ENCODE peak calls at places on chromosomes 3 and 15, in nine cellular contexts. V is IMR-90, O is fibroblast of lung, F is astrocyte, X is H9, U is HCT116, H is A549, T is mesenchymal stem cell, J is OCI-LY7. W is an unnamed sample.

GRCh38 chr3:33947272-33948195 is 149.1 kb downstream of the PDCD6IP start:
- DNase-seq in V (no peak), O (no peak), F (no peak), X (no peak), U (no peak), H (no peak), T (no peak), J (no peak), W (no peak)

GRCh38 chr3:43919067-43919466 is 228.3 kb downstream of the ABHD5 start:
- DNase-seq in V (no peak), O (peak), F (peak), X (no peak), U (no peak), H (no peak), T (peak), J (no peak), W (no peak)

GRCh38 chr3:113140876-113141275 is 70.5 kb upstream of the BOC start:
- DNase-seq in V (peak), O (peak), F (peak), X (no peak), U (no peak), H (no peak), T (no peak), J (no peak), W (no peak)

GRCh38 chr3:73419179-73419803 is 205.4 kb downstream of the PDZRN3 start:
- DNase-seq in V (peak), O (peak), F (peak), X (no peak), U (no peak), H (no peak), T (no peak), J (no peak), W (peak)

GRCh38 chr3:15955968-15956367 is 158.2 kb upstream of the ANKRD28 start:
- DNase-seq in V (peak), O (no peak), F (no peak), X (no peak), U (no peak), H (no peak), T (no peak), J (no peak), W (no peak)

GRCh38 chr15:31222769-31223345 is 103.8 kb upstream of the KLF13 start:
- DNase-seq in V (no peak), O (no peak), F (no peak), X (no peak), U (no peak), H (no peak), T (no peak), J (no peak), W (no peak)

GRCh38 chr3:15768421-15769255 is 29.1 kb downstream of the ANKRD28 start:
- DNase-seq in V (peak), O (peak), F (peak), X (no peak), U (peak), H (peak), T (peak), J (no peak), W (no peak)

GRCh38 chr3:46928297-46928696 is 48.2 kb downstream of the CCDC12 start:
- DNase-seq in V (no peak), O (no peak), F (no peak), X (no peak), U (no peak), H (no peak), T (no peak), J (peak), W (no peak)

GRCh38 chr15:66004618-66005262 is 135.4 kb downstream of the RAB11A start:
- DNase-seq in V (peak), O (peak), F (peak), X (no peak), U (no peak), H (peak), T (peak), J (peak), W (peak)

GRCh38 chr3:178310833-178311380 is 225.3 kb upstream of the KCNMB2 start:
- DNase-seq in V (no peak), O (no peak), F (no peak), X (no peak), U (no peak), H (no peak), T (no peak), J (no peak), W (peak)

GRCh38 chr15:29299331-29299730 is 29.7 kb upstream of the NSMCE3 start:
- DNase-seq in V (no peak), O (no peak), F (no peak), X (no peak), U (no peak), H (no peak), T (no peak), J (no peak), W (no peak)

GRCh38 chr3:24475945-24476344 is 18.7 kb downstream of the THRB start:
- DNase-seq in V (no peak), O (no peak), F (no peak), X (no peak), U (no peak), H (no peak), T (peak), J (no peak), W (no peak)

GRCh38 chr15:43903864-43904290 is 77.1 kb downstream of the WDR76 start:
- DNase-seq in V (peak), O (peak), F (peak), X (peak), U (peak), H (peak), T (peak), J (peak), W (peak)

GRCh38 chr3:187368765-187369450 is 723 bp downstream of the RTP4 start:
- DNase-seq in V (no peak), O (no peak), F (no peak), X (no peak), U (no peak), H (no peak), T (no peak), J (no peak), W (no peak)

GRCh38 chr15:40743466-40743865 is 11.6 kb downstream of the RMDN3 start:
- DNase-seq in V (no peak), O (no peak), F (no peak), X (no peak), U (no peak), H (no peak), T (no peak), J (no peak), W (no peak)
- H3K4me2 ChIP-seq in V (no peak), O (no peak), F (no peak), X (no peak), U (no peak), H (no peak), T (no peak), J (no peak), W (no peak)

GRCh38 chr3:127706785-127707351 is 34.1 kb downstream of the ABTB1 start:
- DNase-seq in V (no peak), O (no peak), F (no peak), X (peak), U (no peak), H (no peak), T (no peak), J (no peak), W (no peak)
- H3K27ac ChIP-seq in V (no peak), O (no peak), F (no peak), X (no peak), U (no peak), H (no peak), T (no peak), J (no peak), W (no peak)

GRCh38 chr3:49803464-49804140 is 541 bp downstream of the INKA1 start:
- DNase-seq in V (peak), O (no peak), F (peak), X (peak), U (no peak), H (no peak), T (no peak), J (peak), W (peak)
- H3K4me2 ChIP-seq in V (peak), O (peak), F (peak), X (peak), U (peak), H (peak), T (peak), J (peak), W (peak)

DNA sequence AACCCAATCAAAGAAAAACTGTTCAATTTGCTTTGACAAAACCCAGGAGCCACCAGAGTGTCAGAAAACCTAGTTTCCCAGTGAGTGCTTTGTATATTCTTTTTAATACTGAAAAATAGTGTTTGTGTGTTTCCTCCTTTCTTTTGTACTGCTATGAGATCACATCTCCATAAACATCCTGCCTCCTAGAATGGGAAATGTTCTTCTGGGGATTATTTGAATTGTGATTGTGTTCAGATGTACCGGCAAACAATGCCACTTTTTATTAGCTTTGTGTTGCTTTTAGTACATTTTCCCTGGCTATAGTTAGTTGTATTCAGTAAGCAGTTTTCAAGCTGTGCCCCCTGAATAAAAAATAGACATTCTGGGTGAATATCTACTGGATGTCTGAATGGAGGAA is 148.0 kb upstream of the NR2E3 start:
- DNase-seq in V (no peak), O (no peak), F (no peak), X (no peak), U (no peak), H (no peak), T (no peak), J (no peak), W (no peak)
- H3K27ac ChIP-seq in V (no peak), O (no peak), F (no peak), X (no peak), U (no peak), H (no peak), T (no peak), J (no peak), W (no peak)

GRCh38 chr3:130601662-130602061 is 84.7 kb downstream of the COL6A6 start:
- DNase-seq in V (peak), O (peak), F (peak), X (no peak), U (no peak), H (no peak), T (no peak), J (no peak), W (no peak)
- H3K4me2 ChIP-seq in V (peak), O (no peak), F (no peak), X (no peak), U (no peak), H (no peak), T (no peak), J (no peak), W (no peak)

GRCh38 chr3:190059242-190059590 is 61.5 kb downstream of the P3H2 start:
- DNase-seq in V (peak), O (peak), F (peak), X (no peak), U (no peak), H (no peak), T (peak), J (no peak), W (no peak)
- H3K27ac ChIP-seq in V (no peak), O (no peak), F (peak), X (no peak), U (no peak), H (no peak), T (peak), J (no peak), W (peak)

GRCh38 chr15:80944818-80945217 is 44.8 kb downstream of the MESD start:
- DNase-seq in V (no peak), O (no peak), F (no peak), X (no peak), U (no peak), H (no peak), T (no peak), J (no peak), W (no peak)
- H3K4me2 ChIP-seq in V (no peak), O (no peak), F (no peak), X (no peak), U (no peak), H (no peak), T (no peak), J (no peak), W (no peak)

GRCh38 chr3:57917611-57918010 is 90.6 kb upstream of the FLNB start:
- DNase-seq in V (no peak), O (peak), F (no peak), X (no peak), U (no peak), H (no peak), T (peak), J (no peak), W (no peak)
- H3K27ac ChIP-seq in V (peak), O (peak), F (peak), X (no peak), U (no peak), H (no peak), T (no peak), J (no peak), W (no peak)

DNA sequence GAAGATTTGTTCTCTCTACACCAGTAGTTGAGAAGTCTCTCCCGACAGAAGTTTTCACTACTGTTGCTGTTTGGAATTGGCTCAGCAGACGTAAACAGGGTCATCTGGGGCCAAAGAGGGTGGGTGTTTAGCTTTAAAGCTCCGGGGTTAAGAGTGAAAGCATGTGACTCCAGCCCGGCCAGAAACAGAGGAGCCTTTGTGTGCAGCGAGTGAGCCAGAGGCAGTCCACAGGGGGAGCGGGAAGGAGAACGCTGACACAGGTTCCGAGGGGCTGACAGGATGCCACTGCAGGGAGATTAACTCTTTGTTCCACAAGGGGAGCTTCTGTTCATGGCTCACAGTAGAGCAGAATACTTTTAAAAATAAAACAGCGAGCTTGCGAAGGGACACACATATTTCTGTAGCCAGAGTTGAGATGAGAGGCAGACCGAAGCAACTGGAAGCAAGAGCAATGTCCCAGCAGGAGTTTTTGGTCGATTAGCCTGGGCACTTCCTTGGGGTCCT is 26.9 kb downstream of the BMF start:
- DNase-seq in V (peak), O (peak), F (peak), X (peak), U (no peak), H (peak), T (peak), J (no peak), W (peak)
- H3K4me2 ChIP-seq in V (peak), O (peak), F (peak), X (peak), U (peak), H (peak), T (peak), J (peak), W (peak)

W was measured in neural progenitor cell.